ENCODE peak calls at places on chromosomes 7 and 10, in six cellular contexts. One of them, this sample, is unnamed. For H3K27me3 and H3K36me3, the result is how much of the 10 kb centered on the place peaks cover.

GRCh38 chr7:45435846-45436245 is 138.3 kb upstream of the ADCY1 start:
- DNase-seq in IMR-90: peak
- DNase-seq in bronchial epithelial cell: peak
- DNase-seq in brain microvascular endothelial cell: peak
- DNase-seq in upper lobe of left lung: no peak
- DNase-seq in K562: no peak
- DNase-seq in this sample: no peak

GRCh38 chr10:33271969-33272583 is 62.4 kb downstream of the NRP1 start:
- DNase-seq in IMR-90: no peak
- DNase-seq in bronchial epithelial cell: no peak
- DNase-seq in brain microvascular endothelial cell: no peak
- DNase-seq in upper lobe of left lung: no peak
- DNase-seq in K562: no peak
- DNase-seq in this sample: no peak

GRCh38 chr10:28807760-28808613 is 130.7 kb downstream of the BAMBI start:
- DNase-seq in IMR-90: peak
- DNase-seq in bronchial epithelial cell: peak
- DNase-seq in brain microvascular endothelial cell: no peak
- DNase-seq in upper lobe of left lung: no peak
- DNase-seq in K562: peak
- DNase-seq in this sample: peak

GRCh38 chr10:69655868-69656555 is 26.0 kb downstream of the FAM241B start:
- DNase-seq in IMR-90: no peak
- DNase-seq in bronchial epithelial cell: no peak
- DNase-seq in brain microvascular endothelial cell: no peak
- DNase-seq in upper lobe of left lung: no peak
- DNase-seq in K562: no peak
- DNase-seq in this sample: no peak

GRCh38 chr7:158646766-158647474 is 57.7 kb downstream of the NCAPG2 start:
- DNase-seq in IMR-90: no peak
- DNase-seq in bronchial epithelial cell: no peak
- DNase-seq in brain microvascular endothelial cell: no peak
- DNase-seq in upper lobe of left lung: no peak
- DNase-seq in K562: no peak
- DNase-seq in this sample: peak

GRCh38 chr7:29193316-29194205 is 1.0 kb upstream of the CHN2 start:
- DNase-seq in IMR-90: no peak
- DNase-seq in bronchial epithelial cell: no peak
- DNase-seq in brain microvascular endothelial cell: no peak
- DNase-seq in upper lobe of left lung: no peak
- DNase-seq in K562: no peak
- DNase-seq in this sample: no peak

GRCh38 chr10:42149722-42150427 is 488.5 kb downstream of the ZNF33B start:
- DNase-seq in IMR-90: no peak
- DNase-seq in bronchial epithelial cell: no peak
- DNase-seq in brain microvascular endothelial cell: no peak
- DNase-seq in upper lobe of left lung: peak
- DNase-seq in K562: no peak
- DNase-seq in this sample: no peak

GRCh38 chr10:114684085-114684821 is 26.2 kb upstream of the ABLIM1 start:
- DNase-seq in IMR-90: peak
- DNase-seq in bronchial epithelial cell: peak
- DNase-seq in brain microvascular endothelial cell: no peak
- DNase-seq in upper lobe of left lung: peak
- DNase-seq in K562: no peak
- DNase-seq in this sample: peak

GRCh38 chr10:17785276-17785935 is 23.7 kb upstream of the MRC1 start:
- DNase-seq in IMR-90: no peak
- DNase-seq in bronchial epithelial cell: no peak
- DNase-seq in brain microvascular endothelial cell: no peak
- DNase-seq in upper lobe of left lung: no peak
- DNase-seq in K562: no peak
- DNase-seq in this sample: no peak

GRCh38 chr10:62443866-62444265 is 69.7 kb downstream of the ZNF365 start:
- DNase-seq in IMR-90: no peak
- DNase-seq in bronchial epithelial cell: no peak
- DNase-seq in brain microvascular endothelial cell: no peak
- DNase-seq in upper lobe of left lung: no peak
- DNase-seq in K562: no peak
- DNase-seq in this sample: no peak

GRCh38 chr7:158124671-158125079 is 462.9 kb downstream of the PTPRN2 start:
- DNase-seq in IMR-90: no peak
- DNase-seq in bronchial epithelial cell: no peak
- DNase-seq in brain microvascular endothelial cell: no peak
- DNase-seq in upper lobe of left lung: no peak
- DNase-seq in K562: no peak
- DNase-seq in this sample: no peak

GRCh38 chr7:85184599-85185354 is 2.1 kb downstream of the SEMA3D start:
- DNase-seq in IMR-90: peak
- DNase-seq in bronchial epithelial cell: no peak
- DNase-seq in brain microvascular endothelial cell: peak
- DNase-seq in upper lobe of left lung: peak
- DNase-seq in K562: no peak
- DNase-seq in this sample: peak
- H3K27me3 ChIP-seq in IMR-90: under half
- H3K27me3 ChIP-seq in bronchial epithelial cell: under half
- H3K27me3 ChIP-seq in brain microvascular endothelial cell: under half
- H3K27me3 ChIP-seq in upper lobe of left lung: under half
- H3K27me3 ChIP-seq in K562: under half
- H3K27me3 ChIP-seq in this sample: under half

GRCh38 chr10:103663802-103664201 is 170.3 kb downstream of the NEURL1 start:
- DNase-seq in IMR-90: no peak
- DNase-seq in bronchial epithelial cell: no peak
- DNase-seq in brain microvascular endothelial cell: no peak
- DNase-seq in upper lobe of left lung: peak
- DNase-seq in K562: no peak
- DNase-seq in this sample: no peak

GRCh38 chr10:103659674-103660363 is 166.3 kb downstream of the NEURL1 start:
- DNase-seq in IMR-90: peak
- DNase-seq in bronchial epithelial cell: no peak
- DNase-seq in brain microvascular endothelial cell: peak
- DNase-seq in upper lobe of left lung: no peak
- DNase-seq in K562: no peak
- DNase-seq in this sample: no peak

GRCh38 chr10:103660364-103661197 is 167.1 kb downstream of the NEURL1 start:
- DNase-seq in IMR-90: peak
- DNase-seq in bronchial epithelial cell: no peak
- DNase-seq in brain microvascular endothelial cell: peak
- DNase-seq in upper lobe of left lung: peak
- DNase-seq in K562: no peak
- DNase-seq in this sample: no peak

GRCh38 chr10:103661198-103661950 is 167.9 kb downstream of the NEURL1 start:
- DNase-seq in IMR-90: peak
- DNase-seq in bronchial epithelial cell: no peak
- DNase-seq in brain microvascular endothelial cell: peak
- DNase-seq in upper lobe of left lung: peak
- DNase-seq in K562: no peak
- DNase-seq in this sample: no peak

GRCh38 chr10:103661951-103662405 is 168.5 kb downstream of the NEURL1 start:
- DNase-seq in IMR-90: no peak
- DNase-seq in bronchial epithelial cell: no peak
- DNase-seq in brain microvascular endothelial cell: no peak
- DNase-seq in upper lobe of left lung: no peak
- DNase-seq in K562: no peak
- DNase-seq in this sample: no peak
- TF ChIP-seq CTCF in IMR-90: no peak
- TF ChIP-seq CTCF in bronchial epithelial cell: no peak
- TF ChIP-seq CTCF in brain microvascular endothelial cell: no peak
- TF ChIP-seq CTCF in upper lobe of left lung: no peak
- TF ChIP-seq CTCF in K562: no peak
- TF ChIP-seq CTCF in this sample: no peak

GRCh38 chr10:91856637-91857036 is 52.6 kb downstream of the FGFBP3 start:
- DNase-seq in IMR-90: no peak
- DNase-seq in bronchial epithelial cell: peak
- DNase-seq in brain microvascular endothelial cell: no peak
- DNase-seq in upper lobe of left lung: no peak
- DNase-seq in K562: no peak
- DNase-seq in this sample: no peak

GRCh38 chr10:91864744-91865143 is 44.5 kb downstream of the FGFBP3 start:
- DNase-seq in IMR-90: peak
- DNase-seq in bronchial epithelial cell: no peak
- DNase-seq in brain microvascular endothelial cell: no peak
- DNase-seq in upper lobe of left lung: no peak
- DNase-seq in K562: no peak
- DNase-seq in this sample: no peak

GRCh38 chr10:91864099-91864498 is 45.2 kb downstream of the FGFBP3 start:
- DNase-seq in IMR-90: no peak
- DNase-seq in bronchial epithelial cell: no peak
- DNase-seq in brain microvascular endothelial cell: no peak
- DNase-seq in upper lobe of left lung: no peak
- DNase-seq in K562: no peak
- DNase-seq in this sample: no peak

GRCh38 chr10:91860885-91861284 is 48.4 kb downstream of the FGFBP3 start:
- DNase-seq in IMR-90: no peak
- DNase-seq in bronchial epithelial cell: no peak
- DNase-seq in brain microvascular endothelial cell: no peak
- DNase-seq in upper lobe of left lung: no peak
- DNase-seq in K562: no peak
- DNase-seq in this sample: no peak
- H3K36me3 ChIP-seq in IMR-90: under half
- H3K36me3 ChIP-seq in bronchial epithelial cell: under half
- H3K36me3 ChIP-seq in brain microvascular endothelial cell: under half
- H3K36me3 ChIP-seq in upper lobe of left lung: under half
- H3K36me3 ChIP-seq in K562: half or more
- H3K36me3 ChIP-seq in this sample: under half

DNA sequence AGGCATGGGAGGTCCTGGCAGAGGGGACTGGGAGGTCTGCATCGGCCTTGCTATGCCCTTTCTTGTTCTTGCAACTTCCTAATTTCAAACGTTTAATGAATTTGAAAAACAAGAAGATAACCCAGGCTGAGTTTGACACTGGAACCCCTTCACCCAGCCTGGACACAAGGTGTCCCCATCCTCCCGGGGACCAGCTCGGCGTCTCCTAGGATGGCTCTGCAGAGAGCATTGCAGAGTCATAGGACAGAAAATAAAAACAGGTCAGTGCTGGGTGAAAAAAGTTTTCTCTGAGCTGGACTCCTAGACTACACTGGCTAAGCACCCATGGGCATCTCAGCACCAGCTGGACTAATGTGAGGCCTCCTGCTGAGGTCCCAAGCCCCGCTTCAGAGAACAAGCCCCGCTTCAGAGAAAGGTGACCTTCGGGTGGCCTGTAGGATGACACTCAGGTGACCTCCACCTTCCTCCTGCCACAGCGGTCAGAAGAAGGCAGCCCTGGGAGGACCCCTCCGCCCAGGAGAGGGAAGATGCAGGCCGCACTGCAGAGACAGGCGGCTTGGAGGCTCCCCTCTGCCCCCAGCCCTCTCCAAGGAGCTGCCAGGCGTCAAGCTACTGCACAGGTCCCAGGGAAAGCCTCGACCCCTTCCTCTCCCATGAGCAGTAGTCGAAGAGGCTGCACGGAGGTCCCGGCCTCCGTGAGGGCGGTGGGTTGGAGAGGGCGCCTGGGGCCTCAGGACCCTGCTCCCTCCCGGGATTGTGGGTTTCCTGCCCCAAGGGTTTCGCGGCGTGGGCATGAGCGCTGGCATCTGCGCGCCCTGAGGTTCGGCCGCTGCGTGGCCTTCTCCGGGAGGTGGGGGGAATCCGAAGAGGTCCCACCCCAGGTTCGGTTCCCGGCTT is 9.2 kb upstream of the UNCX start:
- DNase-seq in IMR-90: no peak
- DNase-seq in bronchial epithelial cell: no peak
- DNase-seq in brain microvascular endothelial cell: no peak
- DNase-seq in upper lobe of left lung: no peak
- DNase-seq in K562: no peak
- DNase-seq in this sample: no peak
- H3K27me3 ChIP-seq in IMR-90: half or more
- H3K27me3 ChIP-seq in bronchial epithelial cell: under half
- H3K27me3 ChIP-seq in brain microvascular endothelial cell: half or more
- H3K27me3 ChIP-seq in upper lobe of left lung: under half
- H3K27me3 ChIP-seq in K562: half or more
- H3K27me3 ChIP-seq in this sample: half or more

DNA sequence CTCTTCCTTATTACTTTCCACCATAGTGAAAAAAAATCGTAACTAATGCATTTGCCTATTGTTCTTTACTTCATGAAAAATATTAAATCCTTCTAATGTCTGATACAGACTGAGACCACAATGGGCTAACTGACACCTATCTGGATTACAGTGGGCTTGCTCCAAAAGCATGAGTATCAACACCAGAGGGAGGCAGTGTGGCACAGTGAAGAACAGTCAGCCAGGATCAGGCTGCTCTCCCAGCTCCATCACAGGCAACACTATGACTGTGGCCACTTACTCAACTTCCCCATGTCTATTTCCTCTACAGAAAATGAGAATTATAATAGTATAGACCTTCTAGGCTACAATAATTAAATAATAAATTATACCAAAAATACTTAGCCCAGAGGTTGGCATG is 97.2 kb downstream of the SLC25A13 start:
- DNase-seq in IMR-90: no peak
- DNase-seq in bronchial epithelial cell: peak
- DNase-seq in brain microvascular endothelial cell: peak
- DNase-seq in upper lobe of left lung: no peak
- DNase-seq in K562: no peak
- DNase-seq in this sample: no peak
- TF ChIP-seq CTCF in IMR-90: no peak
- TF ChIP-seq CTCF in bronchial epithelial cell: no peak
- TF ChIP-seq CTCF in brain microvascular endothelial cell: peak
- TF ChIP-seq CTCF in upper lobe of left lung: no peak
- TF ChIP-seq CTCF in K562: peak
- TF ChIP-seq CTCF in this sample: peak

DNA sequence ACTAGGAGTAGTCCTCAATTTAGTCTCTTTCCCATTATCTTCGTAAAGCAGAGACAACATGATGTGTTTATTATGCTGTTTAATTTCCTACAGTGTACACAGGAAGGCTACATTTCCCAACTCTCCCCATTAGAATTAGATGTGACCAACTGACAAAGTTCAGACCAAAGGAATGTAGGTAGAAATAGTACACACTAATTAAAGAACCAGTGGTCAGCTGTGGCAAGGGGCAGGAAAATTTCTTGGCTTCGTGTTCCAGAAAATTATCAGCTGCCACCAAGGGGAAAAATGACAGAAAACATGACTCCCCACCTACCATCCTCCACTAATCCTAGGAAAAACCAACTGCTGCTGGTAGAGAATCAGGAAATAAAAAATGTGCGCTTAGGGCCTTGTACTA is 125.6 kb downstream of the PPP1R3A start:
- DNase-seq in IMR-90: no peak
- DNase-seq in bronchial epithelial cell: no peak
- DNase-seq in brain microvascular endothelial cell: no peak
- DNase-seq in upper lobe of left lung: no peak
- DNase-seq in K562: no peak
- DNase-seq in this sample: no peak
- H3K36me3 ChIP-seq in IMR-90: under half
- H3K36me3 ChIP-seq in bronchial epithelial cell: under half
- H3K36me3 ChIP-seq in brain microvascular endothelial cell: under half
- H3K36me3 ChIP-seq in upper lobe of left lung: under half
- H3K36me3 ChIP-seq in K562: under half
- H3K36me3 ChIP-seq in this sample: under half

This sample was measured in BE2C.